ENCODE peak calls at places on chromosomes 11 and 22, in ten cellular contexts. Y is activated gamma-delta T cell; E is left ventricle myocardium inferior; T is HCEC 1CT; W is uterus; K is heart right ventricle; U is GM13976; B is stimulated activated CD8-positive, alpha-beta memory T cell treated with anti-CD3 and anti-CD28 coated beads, Interleukin-12 subunit alpha, Interleukin-12 subunit beta, amount 100 ng/mL, for 1 hour; G is CD4-positive, alpha-beta T cell; C is activated CD8-positive, alpha-beta T cell treated with anti-CD3 and anti-CD28 coated beads for 36 hours. R is an unnamed sample.

GRCh38 chr22:44459041-44459440 is 39.0 kb downstream of the RTL6 start:
- DNase-seq in Y (no peak), E (no peak), T (no peak), W (no peak), K (no peak), U (no peak), B (no peak), G (no peak), C (peak), R (no peak)

GRCh38 chr22:46355369-46355995 is 20.0 kb downstream of the TRMU start:
- DNase-seq in Y (no peak), E (peak), T (no peak), W (peak), K (peak), U (peak), B (peak), G (peak), C (peak), R (peak)

GRCh38 chr22:28995551-28995950 is 66.1 kb downstream of the C22orf31 start:
- DNase-seq in Y (no peak), E (no peak), T (no peak), W (no peak), K (no peak), U (no peak), B (no peak), G (no peak), C (no peak), R (no peak)

GRCh38 chr11:27213232-27213660 is 149.8 kb downstream of the CCDC34 start:
- DNase-seq in Y (no peak), E (no peak), T (peak), W (no peak), K (no peak), U (no peak), B (no peak), G (no peak), C (no peak), R (peak)

GRCh38 chr11:4926607-4927006 is 2.5 kb upstream of the OR51G1 start:
- DNase-seq in Y (no peak), E (no peak), T (peak), W (no peak), K (no peak), U (no peak), B (no peak), G (no peak), C (no peak), R (no peak)

GRCh38 chr22:47575291-47575690 is 812.8 kb downstream of the TBC1D22A start:
- DNase-seq in Y (no peak), E (no peak), T (no peak), W (no peak), K (no peak), U (no peak), B (no peak), G (no peak), C (no peak), R (no peak)

GRCh38 chr11:1193326-1194230 is 29.3 kb upstream of the MUC5B start:
- DNase-seq in Y (no peak), E (peak), T (no peak), W (peak), K (no peak), U (no peak), B (no peak), G (no peak), C (no peak), R (no peak)

GRCh38 chr11:19953909-19954308 is 206.4 kb downstream of the DBX1 start:
- DNase-seq in Y (no peak), E (no peak), T (peak), W (no peak), K (no peak), U (no peak), B (no peak), G (no peak), C (no peak), R (no peak)

GRCh38 chr11:111922803-111923202 is 4.1 kb downstream of the C11orf52 start:
- DNase-seq in Y (no peak), E (no peak), T (peak), W (no peak), K (no peak), U (no peak), B (no peak), G (no peak), C (no peak), R (peak)

GRCh38 chr11:117232911-117233409 is 489 bp downstream of the RNF214 start:
- DNase-seq in Y (no peak), E (no peak), T (no peak), W (no peak), K (peak), U (peak), B (no peak), G (no peak), C (peak), R (no peak)

GRCh38 chr11:66259976-66260375 is 8.5 kb upstream of the RAB1B start:
- DNase-seq in Y (no peak), E (no peak), T (no peak), W (no peak), K (no peak), U (no peak), B (no peak), G (no peak), C (no peak), R (no peak)

GRCh38 chr22:39179401-39179827 is 26.9 kb upstream of the CBX7 start:
- DNase-seq in Y (no peak), E (no peak), T (no peak), W (no peak), K (no peak), U (no peak), B (no peak), G (no peak), C (no peak), R (no peak)

GRCh38 chr11:87002918-87003317 is 34.8 kb upstream of the TMEM135 start:
- DNase-seq in Y (no peak), E (no peak), T (no peak), W (no peak), K (no peak), U (no peak), B (no peak), G (no peak), C (no peak), R (no peak)

GRCh38 chr11:44509291-44509690 is 56.2 kb upstream of the CD82 start:
- DNase-seq in Y (no peak), E (no peak), T (no peak), W (no peak), K (no peak), U (no peak), B (no peak), G (no peak), C (no peak), R (no peak)

GRCh38 chr11:16312242-16312641 is 44.1 kb downstream of the SOX6 start:
- DNase-seq in Y (no peak), E (no peak), T (no peak), W (no peak), K (no peak), U (no peak), B (no peak), G (no peak), C (no peak), R (no peak)

GRCh38 chr22:25741692-25742626 is at the start of gene MYO18B:
- DNase-seq in Y (no peak), E (peak), T (no peak), W (no peak), K (peak), U (no peak), B (no peak), G (no peak), C (no peak), R (no peak)

GRCh38 chr22:28123989-28124766 is 205.1 kb upstream of the PITPNB start:
- DNase-seq in Y (no peak), E (no peak), T (no peak), W (no peak), K (no peak), U (no peak), B (no peak), G (no peak), C (no peak), R (no peak)

GRCh38 chr22:48245119-48245485 is 1482.7 kb downstream of the TBC1D22A start:
- DNase-seq in Y (no peak), E (no peak), T (no peak), W (no peak), K (no peak), U (no peak), B (no peak), G (no peak), C (no peak), R (no peak)

GRCh38 chr11:407651-408080 is 7.1 kb downstream of the SIGIRR start:
- DNase-seq in Y (peak), E (no peak), T (no peak), W (no peak), K (no peak), U (no peak), B (no peak), G (no peak), C (no peak), R (no peak)

R was measured in adrenal gland.